ENCODE peak calls at places on chromosomes 11 and 22, in four cellular contexts. One of them, this sample, is unnamed.

GRCh38 chr22:45615364-45615763 is 56.3 kb upstream of the ATXN10 start:
- DNase-seq in IMR-90: no peak
- DNase-seq in H9: no peak
- DNase-seq in H1: no peak
- DNase-seq in this sample: peak

GRCh38 chr22:20211997-20212753 is 55.9 kb downstream of the RTN4R start:
- DNase-seq in IMR-90: peak
- DNase-seq in H9: no peak
- DNase-seq in H1: no peak
- DNase-seq in this sample: no peak

GRCh38 chr11:63775221-63775620 is 6.6 kb upstream of the ZFTA start:
- DNase-seq in IMR-90: peak
- DNase-seq in H9: no peak
- DNase-seq in H1: no peak
- DNase-seq in this sample: no peak

GRCh38 chr11:125489166-125489565 is 6.9 kb downstream of the FEZ1 start:
- DNase-seq in IMR-90: no peak
- DNase-seq in H9: no peak
- DNase-seq in H1: no peak
- DNase-seq in this sample: no peak

GRCh38 chr11:8229299-8230177 is 34.1 kb downstream of the LMO1 start:
- DNase-seq in IMR-90: no peak
- DNase-seq in H9: no peak
- DNase-seq in H1: no peak
- DNase-seq in this sample: no peak

GRCh38 chr11:118401880-118402590 is 629 bp downstream of the ATP5MG start:
- DNase-seq in IMR-90: peak
- DNase-seq in H9: no peak
- DNase-seq in H1: no peak
- DNase-seq in this sample: peak

GRCh38 chr11:47606731-47607130 is 12.5 kb upstream of the C1QTNF4 start:
- DNase-seq in IMR-90: peak
- DNase-seq in H9: no peak
- DNase-seq in H1: no peak
- DNase-seq in this sample: peak

GRCh38 chr11:123526027-123526805 is 96.1 kb downstream of the GRAMD1B start:
- DNase-seq in IMR-90: no peak
- DNase-seq in H9: no peak
- DNase-seq in H1: no peak
- DNase-seq in this sample: no peak

GRCh38 chr22:42662114-42663021 is 13.2 kb upstream of the CYB5R3 start:
- DNase-seq in IMR-90: peak
- DNase-seq in H9: peak
- DNase-seq in H1: no peak
- DNase-seq in this sample: peak

GRCh38 chr22:31346733-31347250 is 646 bp upstream of the PATZ1 start:
- DNase-seq in IMR-90: peak
- DNase-seq in H9: peak
- DNase-seq in H1: no peak
- DNase-seq in this sample: peak

GRCh38 chr11:6357222-6357621 is 33.1 kb upstream of the SMPD1 start:
- DNase-seq in IMR-90: peak
- DNase-seq in H9: no peak
- DNase-seq in H1: no peak
- DNase-seq in this sample: peak

GRCh38 chr22:29621761-29622526 is 18.5 kb downstream of the NF2 start:
- DNase-seq in IMR-90: peak
- DNase-seq in H9: no peak
- DNase-seq in H1: no peak
- DNase-seq in this sample: no peak

GRCh38 chr11:92751594-92751993 is 217.9 kb upstream of the MTNR1B start:
- DNase-seq in IMR-90: no peak
- DNase-seq in H9: no peak
- DNase-seq in H1: no peak
- DNase-seq in this sample: no peak

GRCh38 chr11:25910090-25910489 is 421.8 kb upstream of the ANO3 start:
- DNase-seq in IMR-90: no peak
- DNase-seq in H9: no peak
- DNase-seq in H1: no peak
- DNase-seq in this sample: no peak

GRCh38 chr22:38948181-38948940 is 9.0 kb upstream of the APOBEC3A start:
- DNase-seq in IMR-90: no peak
- DNase-seq in H9: no peak
- DNase-seq in H1: no peak
- DNase-seq in this sample: no peak

GRCh38 chr11:18700375-18700774 is 1.8 kb downstream of the TMEM86A start:
- DNase-seq in IMR-90: peak
- DNase-seq in H9: no peak
- DNase-seq in H1: no peak
- DNase-seq in this sample: no peak

GRCh38 chr11:127587511-127587910 is 586.9 kb upstream of the KIRREL3 start:
- DNase-seq in IMR-90: no peak
- DNase-seq in H9: no peak
- DNase-seq in H1: no peak
- DNase-seq in this sample: no peak

GRCh38 chr11:44968510-44968909 is 17.8 kb upstream of the TP53I11 start:
- DNase-seq in IMR-90: no peak
- DNase-seq in H9: no peak
- DNase-seq in H1: no peak
- DNase-seq in this sample: no peak

DNA sequence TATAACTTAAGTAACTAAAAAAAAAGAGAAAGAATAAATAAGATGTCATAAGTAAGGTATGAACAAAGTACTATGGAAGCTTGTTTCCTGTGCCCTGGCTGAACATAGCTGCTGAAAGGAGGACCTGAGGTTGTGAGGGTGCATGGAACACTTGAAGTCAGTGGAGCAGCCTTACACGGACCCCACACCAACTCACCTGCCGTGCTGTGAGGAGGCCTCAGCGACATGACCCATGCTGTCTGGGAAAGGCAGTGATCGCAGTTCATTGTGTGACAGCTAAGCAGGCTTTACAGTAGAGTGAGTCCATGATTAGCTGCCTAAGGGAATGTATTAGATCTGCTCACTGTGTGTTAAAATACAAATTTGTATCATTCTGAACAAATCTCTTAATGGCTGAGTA is 17.6 kb downstream of the RASSF10 start:
- DNase-seq in IMR-90: no peak
- DNase-seq in H9: no peak
- DNase-seq in H1: no peak
- DNase-seq in this sample: no peak
- H3K56ac ChIP-seq in IMR-90: no peak
- H3K56ac ChIP-seq in H9: no peak
- H3K56ac ChIP-seq in H1: no peak
- H3K56ac ChIP-seq in this sample: no peak

DNA sequence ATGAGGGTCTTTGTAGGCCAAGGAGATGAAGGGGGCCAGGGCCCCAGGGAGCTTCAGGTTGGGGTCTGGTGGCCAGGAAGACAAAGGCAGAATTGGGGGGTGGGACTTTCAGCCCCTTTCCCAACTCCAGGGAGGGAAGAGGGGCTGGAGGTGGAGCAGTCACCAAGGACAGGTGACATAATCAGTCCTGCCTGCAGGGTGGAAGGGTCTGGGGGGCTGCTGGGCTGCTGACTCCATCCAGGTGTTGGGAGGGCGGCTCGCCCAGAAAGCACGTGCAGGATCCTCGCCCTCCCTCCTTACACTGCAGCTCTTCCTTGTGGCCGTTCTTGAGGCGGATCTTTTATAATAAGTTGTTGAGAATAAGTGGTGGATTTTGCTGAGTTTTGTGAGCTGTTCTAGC is 1491.1 kb downstream of the TBC1D22A start:
- DNase-seq in IMR-90: no peak
- DNase-seq in H9: no peak
- DNase-seq in H1: no peak
- DNase-seq in this sample: no peak
- H2AK5ac ChIP-seq in IMR-90: no peak
- H2AK5ac ChIP-seq in H9: no peak
- H2AK5ac ChIP-seq in H1: no peak
- H2AK5ac ChIP-seq in this sample: no peak

DNA sequence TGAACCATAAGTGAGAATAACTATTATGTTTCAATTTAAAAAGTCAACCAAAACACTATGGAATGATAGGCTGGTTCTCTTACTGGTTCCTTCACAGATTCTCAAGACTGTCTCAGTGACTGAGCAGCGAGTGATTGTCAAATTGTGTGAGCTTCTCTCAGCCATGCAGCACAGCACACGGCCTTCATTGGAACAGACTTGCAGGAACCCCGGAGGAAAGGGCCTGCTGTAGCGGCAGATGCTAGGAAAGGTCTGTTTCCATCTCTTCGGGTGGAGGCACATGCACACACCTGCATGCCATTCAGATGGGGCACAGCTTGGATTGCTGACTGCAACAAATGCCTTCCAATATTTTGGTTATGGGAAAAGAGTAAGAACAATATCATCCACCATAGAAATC is 741.8 kb downstream of the OPCML start:
- DNase-seq in IMR-90: no peak
- DNase-seq in H9: no peak
- DNase-seq in H1: no peak
- DNase-seq in this sample: no peak
- H3K56ac ChIP-seq in IMR-90: no peak
- H3K56ac ChIP-seq in H9: no peak
- H3K56ac ChIP-seq in H1: no peak
- H3K56ac ChIP-seq in this sample: no peak

DNA sequence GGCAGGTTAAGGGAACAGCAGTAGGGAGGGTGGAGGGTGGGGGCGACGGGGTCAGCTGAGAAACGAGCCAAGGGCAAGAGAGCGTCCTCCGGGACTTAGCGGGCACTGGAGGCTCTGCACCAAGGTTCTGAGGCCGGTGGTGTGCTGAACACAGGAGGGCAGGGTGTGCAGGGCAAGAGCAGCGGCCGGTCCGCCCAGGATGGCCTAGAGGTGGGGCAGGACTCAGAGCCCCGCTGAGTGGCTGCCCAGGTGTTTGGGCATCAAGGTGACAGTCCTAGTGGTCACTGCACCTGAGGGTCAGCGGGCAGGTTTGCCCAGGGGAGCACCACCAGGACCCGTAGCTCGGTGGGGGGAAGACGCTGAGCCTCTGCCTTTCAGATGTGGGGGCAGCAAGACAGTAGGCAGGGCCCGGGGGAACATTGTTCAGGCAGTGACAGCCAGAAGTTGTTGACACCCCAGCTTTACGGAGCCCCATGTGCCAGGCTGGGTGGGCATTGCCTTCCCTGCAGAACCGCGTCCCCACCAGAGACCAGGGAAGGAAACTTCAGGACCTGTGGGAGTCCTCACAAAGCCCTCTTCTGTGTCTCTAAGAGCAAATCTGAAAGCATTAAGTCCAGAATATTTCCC is 4.5 kb upstream of the TTLL8 start:
- DNase-seq in IMR-90: no peak
- DNase-seq in H9: no peak
- DNase-seq in H1: no peak
- DNase-seq in this sample: no peak
- H2AK5ac ChIP-seq in IMR-90: no peak
- H2AK5ac ChIP-seq in H9: no peak
- H2AK5ac ChIP-seq in H1: no peak
- H2AK5ac ChIP-seq in this sample: no peak